ENCODE peak calls at places on chromosomes 13 and 19, in eight cellular contexts. C is stimulated activated naive CD4-positive, alpha-beta T cell; O is GM03348; I is NCI-H146; R is tibial artery; S is Kasumi-1; L is osteocyte; U is endodermal cell. A is an unnamed sample.

GRCh38 chr19:35994868-35995654 is at the start of gene SDHAF1:
- DNase-seq in C (peak), O (peak), I (peak), R (peak), S (peak), L (peak), U (peak), A (peak)

GRCh38 chr19:37218592-37218935 is 550 bp downstream of the ZNF383 start:
- DNase-seq in C (no peak), O (peak), I (no peak), R (no peak), S (no peak), L (no peak), U (no peak), A (no peak)

GRCh38 chr19:33813391-33814101 is 16.9 kb downstream of the KCTD15 start:
- DNase-seq in C (no peak), O (no peak), I (no peak), R (no peak), S (no peak), L (no peak), U (peak), A (no peak)

GRCh38 chr13:51632643-51633357 is 48.5 kb downstream of the WDFY2 start:
- DNase-seq in C (no peak), O (no peak), I (no peak), R (no peak), S (no peak), L (no peak), U (peak), A (peak)

GRCh38 chr13:99916366-99917103 is 55.0 kb downstream of the ZIC5 start:
- DNase-seq in C (no peak), O (peak), I (peak), R (no peak), S (peak), L (no peak), U (peak), A (peak)

GRCh38 chr19:719636-720377 is 11.1 kb downstream of the PALM start:
- DNase-seq in C (no peak), O (no peak), I (no peak), R (no peak), S (no peak), L (no peak), U (no peak), A (no peak)

GRCh38 chr13:30108913-30109237 is 198.5 kb downstream of the KATNAL1 start:
- DNase-seq in C (no peak), O (no peak), I (peak), R (no peak), S (no peak), L (no peak), U (no peak), A (no peak)

GRCh38 chr13:44373601-44374347 is at the start of gene SERP2:
- DNase-seq in C (no peak), O (peak), I (peak), R (no peak), S (no peak), L (no peak), U (peak), A (no peak)

GRCh38 chr13:75635621-75636338 is at the start of gene LMO7:
- DNase-seq in C (peak), O (peak), I (peak), R (peak), S (no peak), L (peak), U (peak), A (peak)

GRCh38 chr13:109844396-109844795 is 58.0 kb upstream of the IRS2 start:
- DNase-seq in C (no peak), O (peak), I (no peak), R (no peak), S (no peak), L (no peak), U (no peak), A (no peak)

GRCh38 chr13:48782429-48782840 is 128.7 kb downstream of the CYSLTR2 start:
- DNase-seq in C (no peak), O (no peak), I (no peak), R (no peak), S (no peak), L (no peak), U (no peak), A (no peak)

GRCh38 chr19:49431330-49431749 is 6.2 kb downstream of the GFY start:
- DNase-seq in C (peak), O (no peak), I (no peak), R (no peak), S (no peak), L (no peak), U (no peak), A (no peak)

GRCh38 chr19:10009714-10010224 is 535 bp downstream of the COL5A3 start:
- DNase-seq in C (no peak), O (no peak), I (no peak), R (no peak), S (no peak), L (no peak), U (no peak), A (no peak)

GRCh38 chr19:17654993-17655392 is 33.2 kb downstream of the UNC13A start:
- DNase-seq in C (no peak), O (no peak), I (no peak), R (no peak), S (no peak), L (no peak), U (peak), A (no peak)

GRCh38 chr13:61728468-61728867 is 312.8 kb upstream of the PCDH20 start:
- DNase-seq in C (no peak), O (peak), I (no peak), R (no peak), S (no peak), L (no peak), U (no peak), A (no peak)

GRCh38 chr13:47672982-47673670 is 327.9 kb downstream of the SUCLA2 start:
- DNase-seq in C (no peak), O (peak), I (no peak), R (no peak), S (no peak), L (no peak), U (no peak), A (no peak)

GRCh38 chr13:38941353-38941945 is 49.2 kb downstream of the STOML3 start:
- DNase-seq in C (no peak), O (no peak), I (no peak), R (no peak), S (no peak), L (no peak), U (no peak), A (no peak)

GRCh38 chr19:55657004-55657747 is 2.3 kb downstream of the U2AF2 start:
- DNase-seq in C (no peak), O (no peak), I (no peak), R (no peak), S (peak), L (no peak), U (no peak), A (no peak)

GRCh38 chr19:18470153-18470552 is 32.2 kb upstream of the ISYNA1 start:
- DNase-seq in C (no peak), O (peak), I (peak), R (no peak), S (peak), L (no peak), U (peak), A (no peak)

GRCh38 chr19:29812080-29812880 is 489 bp downstream of the CCNE1 start:
- DNase-seq in C (peak), O (peak), I (no peak), R (peak), S (no peak), L (peak), U (peak), A (no peak)

GRCh38 chr19:3868770-3869456 is at the start of gene ZFR2:
- DNase-seq in C (peak), O (no peak), I (no peak), R (no peak), S (no peak), L (no peak), U (peak), A (no peak)

GRCh38 chr13:43191561-43191960 is 168.2 kb downstream of the DNAJC15 start:
- DNase-seq in C (no peak), O (no peak), I (no peak), R (no peak), S (no peak), L (no peak), U (no peak), A (no peak)

GRCh38 chr13:51276684-51277083 is 54.5 kb downstream of the FAM124A start:
- DNase-seq in C (no peak), O (no peak), I (no peak), R (no peak), S (no peak), L (no peak), U (peak), A (no peak)

GRCh38 chr19:42132030-42132628 is at the start of gene POU2F2:
- DNase-seq in C (peak), O (peak), I (no peak), R (peak), S (peak), L (no peak), U (peak), A (no peak)

GRCh38 chr13:102197193-102197592 is 204.7 kb downstream of the FGF14 start:
- DNase-seq in C (no peak), O (no peak), I (no peak), R (no peak), S (no peak), L (no peak), U (peak), A (no peak)

GRCh38 chr13:91576590-91576989 is 178.2 kb downstream of the GPC5 start:
- DNase-seq in C (no peak), O (no peak), I (no peak), R (no peak), S (no peak), L (no peak), U (peak), A (no peak)

GRCh38 chr19:771332-771785 is 20.4 kb downstream of the MISP start:
- DNase-seq in C (no peak), O (peak), I (no peak), R (no peak), S (peak), L (no peak), U (peak), A (no peak)

GRCh38 chr13:91904597-91904996 is 506.2 kb downstream of the GPC5 start:
- DNase-seq in C (no peak), O (no peak), I (no peak), R (no peak), S (peak), L (no peak), U (no peak), A (no peak)

GRCh38 chr19:16970821-16971220 is 55.8 kb downstream of the CPAMD8 start:
- DNase-seq in C (no peak), O (no peak), I (no peak), R (no peak), S (no peak), L (no peak), U (no peak), A (no peak)

GRCh38 chr19:9406798-9407352 is 28.5 kb downstream of the ZNF266 start:
- DNase-seq in C (peak), O (peak), I (peak), R (peak), S (no peak), L (no peak), U (no peak), A (peak)

GRCh38 chr13:41344358-41344757 is 33.3 kb downstream of the NAA16 start:
- DNase-seq in C (no peak), O (no peak), I (no peak), R (no peak), S (no peak), L (no peak), U (no peak), A (no peak)

A was measured in hippocampal formation.